ENCODE peak calls at places on chromosome 20, in six cellular contexts. Q, Z, D, B, V and G are unnamed samples.

GRCh38 chr20:49705358-49705757 is 8.3 kb downstream of the B4GALT5 start:
- DNase-seq in Q (no peak), Z (no peak), D (no peak), B (no peak), V (no peak), G (no peak)

GRCh38 chr20:58697867-58698703 is 5.5 kb downstream of the NPEPL1 start:
- DNase-seq in Q (no peak), Z (no peak), D (peak), B (no peak), V (no peak), G (no peak)

GRCh38 chr20:19539191-19539590 is 218.9 kb upstream of the RIN2 start:
- DNase-seq in Q (no peak), Z (no peak), D (no peak), B (no peak), V (no peak), G (no peak)

GRCh38 chr20:34979366-34980153 is 23.9 kb downstream of the MYH7B start:
- DNase-seq in Q (no peak), Z (peak), D (peak), B (no peak), V (no peak), G (no peak)

GRCh38 chr20:37711001-37711400 is 17.2 kb downstream of the CTNNBL1 start:
- DNase-seq in Q (no peak), Z (no peak), D (no peak), B (no peak), V (no peak), G (no peak)

GRCh38 chr20:32158351-32158750 is 48.8 kb downstream of the TM9SF4 start:
- DNase-seq in Q (no peak), Z (no peak), D (no peak), B (no peak), V (no peak), G (peak)

GRCh38 chr20:25623225-25623735 is 534 bp downstream of the NANP start:
- DNase-seq in Q (peak), Z (peak), D (peak), B (peak), V (peak), G (peak)

GRCh38 chr20:3407426-3408250 is at the start of gene DNAAF9:
- DNase-seq in Q (peak), Z (peak), D (peak), B (peak), V (peak), G (peak)

GRCh38 chr20:10306440-10307358 is 88.1 kb downstream of the SNAP25 start:
- DNase-seq in Q (peak), Z (no peak), D (no peak), B (no peak), V (no peak), G (no peak)

GRCh38 chr20:41505198-41505597 is 113.0 kb downstream of the CHD6 start:
- DNase-seq in Q (no peak), Z (no peak), D (no peak), B (no peak), V (no peak), G (no peak)

GRCh38 chr20:45919536-45919933 is 7.6 kb upstream of the PLTP start:
- DNase-seq in Q (no peak), Z (peak), D (peak), B (no peak), V (no peak), G (no peak)

GRCh38 chr20:33026779-33027759 is 4.4 kb upstream of the BPIFB6 start:
- DNase-seq in Q (no peak), Z (no peak), D (no peak), B (no peak), V (no peak), G (peak)

GRCh38 chr20:45300961-45301360 is 5.7 kb upstream of the RBPJL start:
- DNase-seq in Q (peak), Z (peak), D (no peak), B (peak), V (no peak), G (no peak)

GRCh38 chr20:46914789-46915359 is 20.2 kb downstream of the EYA2 start:
- DNase-seq in Q (no peak), Z (no peak), D (no peak), B (no peak), V (no peak), G (no peak)

GRCh38 chr20:63891061-63892002 is 3.6 kb upstream of the DNAJC5 start:
- DNase-seq in Q (no peak), Z (no peak), D (no peak), B (no peak), V (no peak), G (no peak)

GRCh38 chr20:25148181-25148981 is 47.1 kb upstream of the ENTPD6 start:
- DNase-seq in Q (peak), Z (peak), D (peak), B (peak), V (peak), G (no peak)